ENCODE peak calls at places on chromosomes 6 and 20, in six cellular contexts. L, E, W, Q, M and Y are unnamed samples. For H3K9me3 and H3K4me1, the result is how much of the 10 kb centered on the place peaks cover.

GRCh38 chr20:41394081-41394480 is 27.5 kb upstream of the EMILIN3 start:
- DNase-seq in M (no peak), Q (no peak), L (no peak), E (no peak), W (no peak), Y (no peak)

GRCh38 chr6:113684382-113684901 is 172.7 kb upstream of the MARCKS start:
- DNase-seq in E (no peak), M (no peak), W (peak), Q (no peak), L (no peak), Y (no peak)

GRCh38 chr6:117906905-117907599 is at the start of gene SLC35F1:
- DNase-seq in E (no peak), Q (peak), L (peak), W (no peak), M (no peak), Y (peak)

GRCh38 chr6:144104898-144105487 is 9.6 kb upstream of the SF3B5 start:
- DNase-seq in M (no peak), E (peak), W (peak), L (no peak), Q (no peak), Y (no peak)

GRCh38 chr6:44915111-44915510 is 413.0 kb upstream of the RUNX2 start:
- DNase-seq in L (no peak), Q (no peak), W (no peak), M (no peak), E (no peak), Y (no peak)

GRCh38 chr6:106976270-106976669 is 1.7 kb upstream of the CD24 start:
- DNase-seq in W (no peak), E (peak), L (no peak), M (no peak), Q (peak), Y (no peak)

GRCh38 chr6:44496705-44497369 is 109.3 kb downstream of the CDC5L start:
- DNase-seq in Q (no peak), L (no peak), M (no peak), W (no peak), E (no peak), Y (no peak)

GRCh38 chr6:165826487-165827189 is 163.6 kb upstream of the PDE10A start:
- DNase-seq in E (peak), L (no peak), Q (no peak), W (no peak), M (no peak), Y (no peak)

GRCh38 chr6:135185483-135185882 is 4.4 kb downstream of the MYB start:
- DNase-seq in Q (no peak), E (no peak), W (no peak), M (no peak), L (no peak), Y (no peak)

GRCh38 chr6:96491926-96492325 is 29.7 kb upstream of the UFL1 start:
- DNase-seq in M (no peak), E (no peak), L (no peak), W (no peak), Q (no peak), Y (no peak)
- H3K9me3 ChIP-seq in M (half or more), E (under half), L (half or more), W (under half), Q (half or more), Y (half or more)

DNA sequence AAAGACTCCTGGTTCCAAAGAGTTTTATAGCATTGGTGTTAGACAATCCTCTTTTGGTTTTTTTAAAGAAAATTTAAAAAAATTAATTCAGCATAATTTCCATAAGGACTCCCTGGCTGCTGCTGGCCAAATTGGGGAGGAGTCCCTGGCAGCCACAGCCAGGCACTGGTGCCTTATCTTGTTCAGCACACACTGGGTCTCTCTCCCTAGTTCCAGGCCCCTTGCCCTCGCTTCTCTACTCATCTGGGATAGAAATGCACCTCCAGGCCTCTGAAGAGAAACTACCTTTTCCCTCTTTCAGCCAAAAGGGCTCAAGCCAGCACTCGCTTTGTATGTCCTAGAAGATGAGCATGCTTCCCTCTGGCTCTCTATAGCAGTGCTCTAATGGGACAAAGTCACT is 13.4 kb upstream of the MAPK13 start:
- DNase-seq in E (no peak), M (no peak), Q (no peak), W (no peak), L (no peak), Y (no peak)
- H3K4me1 ChIP-seq in E (half or more), M (under half), Q (under half), W (half or more), L (under half), Y (half or more)

DNA sequence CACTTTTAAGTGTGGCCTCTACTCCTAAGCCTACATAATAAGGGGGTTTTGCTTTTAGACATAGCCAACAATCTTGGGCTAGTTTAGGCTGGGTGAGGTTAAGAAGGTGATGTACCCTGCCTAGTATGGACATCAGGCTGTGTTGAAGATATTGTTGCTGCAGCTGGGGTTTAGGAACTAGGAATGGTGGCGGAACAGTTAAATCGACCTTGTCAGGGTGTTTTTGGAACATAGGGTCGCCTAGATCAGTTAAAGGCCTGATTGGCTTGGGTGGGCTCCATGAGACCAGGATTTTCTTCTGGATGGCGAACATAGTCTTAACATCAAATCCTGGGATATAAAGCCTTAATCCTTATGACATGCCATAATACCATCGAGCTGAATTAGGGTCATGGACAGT is 156.1 kb downstream of the TRIM27 start:
- DNase-seq in E (no peak), L (no peak), M (no peak), Q (no peak), W (no peak), Y (no peak)
- H3K9me3 ChIP-seq in E (under half), L (under half), M (under half), Q (under half), W (under half), Y (under half)

GRCh38 chr20:39939241-39939865 is 749.7 kb downstream of the MAFB start:
- DNase-seq in Q (no peak), L (no peak), E (no peak), M (no peak), W (no peak), Y (no peak)

GRCh38 chr20:39941235-39941634 is 747.8 kb downstream of the MAFB start:
- DNase-seq in M (no peak), W (no peak), E (no peak), L (no peak), Q (no peak), Y (no peak)

GRCh38 chr20:39936401-39936800 is 752.6 kb downstream of the MAFB start:
- DNase-seq in M (no peak), W (no peak), Q (no peak), L (no peak), E (no peak), Y (no peak)

GRCh38 chr20:39935921-39936320 is 753.1 kb downstream of the MAFB start:
- DNase-seq in Q (no peak), W (no peak), L (no peak), E (no peak), M (no peak), Y (no peak)
- H3K4me1 ChIP-seq in Q (under half), W (under half), L (under half), E (under half), M (under half), Y (under half)

GRCh38 chr6:169961772-169962561 is 210.5 kb downstream of the ERMARD start:
- DNase-seq in M (no peak), W (no peak), Q (no peak), E (no peak), L (no peak), Y (peak)

GRCh38 chr6:169960531-169960890 is 209.1 kb downstream of the ERMARD start:
- DNase-seq in Q (no peak), W (no peak), M (no peak), E (no peak), L (no peak), Y (peak)

GRCh38 chr6:169959129-169960002 is 207.9 kb downstream of the ERMARD start:
- DNase-seq in M (no peak), W (peak), E (peak), Q (peak), L (no peak), Y (peak)

GRCh38 chr6:169960003-169960344 is 208.6 kb downstream of the ERMARD start:
- DNase-seq in L (no peak), M (no peak), E (no peak), Q (no peak), W (no peak), Y (no peak)

DNA sequence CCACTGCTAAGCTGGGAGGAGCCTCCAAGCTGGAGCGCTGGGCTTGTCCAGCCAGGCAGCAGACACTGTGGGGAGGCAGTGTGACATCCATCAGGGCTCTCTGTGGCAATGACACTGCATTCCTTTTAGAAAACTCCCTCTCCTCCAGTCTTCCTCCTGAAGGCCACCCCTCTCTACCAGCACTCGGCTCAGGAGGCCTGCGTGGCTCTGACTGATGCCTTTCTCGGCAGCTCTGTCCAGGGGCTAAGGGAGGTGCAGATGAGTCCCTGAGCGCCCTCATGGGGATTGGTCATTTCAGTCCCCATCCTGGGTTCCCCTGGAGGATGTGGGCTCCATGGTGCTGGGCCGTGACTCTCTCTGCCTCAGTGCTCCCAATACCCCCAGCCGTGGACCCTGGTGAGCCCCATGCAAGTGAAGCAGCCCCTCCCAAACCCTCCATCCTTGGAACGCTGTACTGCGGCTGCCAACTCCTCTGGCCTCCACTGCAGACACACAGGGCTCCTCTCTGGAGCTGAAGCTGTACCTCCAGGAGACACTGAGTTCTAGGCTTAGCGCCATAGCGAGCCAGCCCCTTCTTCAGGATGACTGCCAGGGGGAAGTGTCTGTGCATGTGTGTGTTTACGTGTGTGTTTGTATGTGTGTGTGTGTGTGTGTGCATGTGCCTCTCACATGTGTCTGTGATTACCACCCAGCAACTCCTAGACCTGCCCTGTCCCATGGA is 209.6 kb downstream of the ERMARD start:
- DNase-seq in L (no peak), W (no peak), E (no peak), M (no peak), Q (no peak), Y (peak)
- H3K9me3 ChIP-seq in L (under half), W (under half), E (under half), M (under half), Q (under half), Y (under half)

GRCh38 chr20:57999465-58000111 is 228.9 kb downstream of the ANKRD60 start:
- DNase-seq in E (no peak), Q (peak), M (no peak), L (no peak), W (no peak), Y (no peak)
- H3K4me1 ChIP-seq in E (under half), Q (under half), M (half or more), L (under half), W (under half), Y (under half)

DNA sequence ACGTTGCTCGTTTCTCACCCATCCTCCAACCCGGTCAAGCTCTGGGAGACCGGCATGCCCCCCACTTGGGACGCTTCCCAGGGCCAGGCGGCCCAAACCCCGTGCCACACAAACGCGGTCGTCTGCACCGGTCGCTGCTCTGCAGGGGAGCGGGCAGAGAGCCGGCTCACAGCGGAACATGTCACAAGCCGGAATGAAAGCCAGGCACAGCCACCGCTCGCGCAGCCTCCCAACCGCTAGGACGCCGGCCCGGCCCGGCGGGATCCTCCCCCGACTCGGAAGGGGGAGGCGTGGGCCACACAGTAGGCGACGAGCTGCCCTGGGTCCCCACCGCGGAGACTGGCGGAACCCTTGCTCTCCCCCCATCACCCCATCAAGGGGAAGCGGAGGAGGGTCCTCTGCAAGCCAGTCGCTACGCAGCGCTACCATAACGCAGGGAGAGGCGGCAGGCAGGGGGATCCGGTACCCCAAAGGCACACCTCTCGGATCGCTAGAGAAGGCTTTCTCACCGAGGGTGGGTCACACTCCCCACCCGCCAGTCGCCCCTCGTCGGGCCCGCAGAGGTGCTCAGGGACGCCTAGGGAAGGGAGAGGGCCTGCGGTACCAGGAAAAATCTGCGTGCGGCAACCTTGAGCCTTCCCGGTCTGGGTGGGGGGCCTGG is 768.4 kb upstream of the DEFB115 start:
- DNase-seq in E (no peak), L (no peak), Q (no peak), W (no peak), M (no peak), Y (peak)
- H3K9me3 ChIP-seq in E (under half), L (half or more), Q (half or more), W (under half), M (under half), Y (half or more)

GRCh38 chr6:149474108-149474935 is 10.5 kb downstream of the ZC3H12D start:
- DNase-seq in E (no peak), M (no peak), Q (peak), W (peak), L (no peak), Y (no peak)
- H3K4me1 ChIP-seq in E (half or more), M (under half), Q (under half), W (half or more), L (under half), Y (under half)